ENCODE peak calls at places on chromosomes 16 and 17, in seven cellular contexts. G, Q, H, A, I, B and F are unnamed samples. For H3K4me1, the result is how much of the 10 kb centered on the place peaks cover.

GRCh38 chr17:38751144-38751802 is 1.3 kb upstream of the PSMB3 start:
- DNase-seq in G (no peak), A (no peak), I (peak), B (no peak), H (no peak), Q (no peak), F (no peak)

GRCh38 chr17:81345211-81346089 is 49.8 kb upstream of the BAHCC1 start:
- DNase-seq in Q (no peak), G (peak), B (peak), I (peak), A (peak), H (peak), F (peak)

GRCh38 chr16:79006762-79007161 is 593.8 kb downstream of the MAF start:
- DNase-seq in H (no peak), G (no peak), I (no peak), B (no peak), Q (no peak), A (no peak), F (no peak)

GRCh38 chr17:12020595-12021590 is at the start of gene MAP2K4:
- DNase-seq in B (peak), I (peak), G (no peak), Q (peak), H (peak), A (peak), F (peak)

GRCh38 chr16:1613728-1614225 is 1.6 kb downstream of the CRAMP1 start:
- DNase-seq in H (peak), I (peak), A (no peak), Q (no peak), B (no peak), G (no peak), F (no peak)

GRCh38 chr17:66351053-66351452 is 48.6 kb downstream of the PRKCA start:
- DNase-seq in Q (no peak), G (no peak), A (peak), B (no peak), I (no peak), H (no peak), F (no peak)

GRCh38 chr17:62366191-62366590 is 14.2 kb upstream of the EFCAB3 start:
- DNase-seq in Q (no peak), A (no peak), H (no peak), G (no peak), B (no peak), I (no peak), F (no peak)

GRCh38 chr17:1041746-1042145 is 44.8 kb downstream of the TIMM22 start:
- DNase-seq in G (no peak), I (no peak), B (no peak), H (no peak), A (no peak), Q (no peak), F (no peak)

GRCh38 chr16:10878644-10879498 is 1.9 kb downstream of the CIITA start:
- DNase-seq in B (peak), Q (no peak), A (peak), H (peak), I (peak), G (no peak), F (no peak)

GRCh38 chr16:17134586-17134985 is 336.2 kb downstream of the XYLT1 start:
- DNase-seq in H (no peak), A (no peak), Q (no peak), G (no peak), I (no peak), B (no peak), F (no peak)

DNA sequence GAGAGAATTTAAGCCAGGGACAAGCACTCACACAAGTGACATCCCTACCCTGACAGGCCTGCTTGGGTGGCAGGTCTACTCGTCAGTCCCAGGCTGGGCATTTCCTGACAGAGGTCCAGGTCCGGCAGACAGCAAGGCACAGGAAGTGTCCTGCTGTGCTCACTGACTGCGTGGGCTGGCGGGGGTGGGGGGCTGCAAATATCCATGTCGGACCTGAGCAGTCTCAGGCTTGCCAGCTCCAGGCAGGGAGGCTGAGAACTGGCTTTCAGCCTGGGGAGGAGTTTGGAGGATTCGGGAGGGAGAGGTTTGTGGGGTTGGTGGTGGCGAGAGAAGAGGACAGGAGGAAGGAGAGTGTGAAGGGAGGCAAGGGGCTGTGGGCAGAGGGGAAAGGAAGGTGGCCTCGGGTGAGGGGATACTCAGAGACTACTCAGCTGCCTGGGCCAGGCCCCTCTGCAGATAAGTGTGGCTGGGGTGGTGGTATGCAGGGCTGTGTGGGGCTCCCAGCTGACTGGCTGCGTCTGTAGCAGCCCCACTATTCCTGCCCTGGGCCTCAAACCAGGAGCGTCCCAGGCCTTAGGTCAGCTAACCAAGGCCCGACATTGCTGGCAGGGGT is 7.8 kb downstream of the HIC1 start:
- DNase-seq in A (peak), I (no peak), H (peak), Q (no peak), G (no peak), B (no peak), F (no peak)
- H3K4me1 ChIP-seq in A (half or more), I (under half), H (half or more), Q (under half), G (under half), B (under half), F (half or more)

GRCh38 chr16:30115238-30115637 is 1.9 kb upstream of the GDPD3 start:
- DNase-seq in Q (no peak), I (no peak), A (no peak), H (no peak), B (peak), G (no peak), F (no peak)
- H3K27ac ChIP-seq in Q (no peak), I (no peak), A (no peak), H (no peak), B (peak), G (no peak), F (peak)

DNA sequence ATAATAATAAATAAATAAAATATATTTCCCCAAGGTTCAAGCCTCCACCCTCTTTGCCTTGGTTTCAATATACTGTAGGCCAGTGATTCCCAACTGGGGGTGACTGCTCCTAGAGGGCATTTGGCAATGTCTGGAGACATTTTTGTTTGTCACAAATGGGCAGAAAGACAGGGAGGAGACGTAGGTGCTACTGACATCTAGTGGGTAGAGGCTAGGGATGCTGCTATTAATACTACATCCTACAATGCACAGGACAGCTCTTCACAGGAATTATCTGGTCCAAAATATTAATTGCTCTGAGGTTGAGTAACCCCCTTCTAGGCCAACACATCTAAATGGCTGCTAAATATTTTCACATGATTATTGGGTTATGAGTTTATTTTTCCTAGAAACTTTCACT is 12.8 kb upstream of the PRR14 start:
- DNase-seq in B (peak), G (no peak), A (peak), H (no peak), I (peak), Q (no peak), F (no peak)
- TF ChIP-seq CTCF in B (peak), G (peak), A (peak), H (no peak), I (peak), Q (no peak), F (peak)

DNA sequence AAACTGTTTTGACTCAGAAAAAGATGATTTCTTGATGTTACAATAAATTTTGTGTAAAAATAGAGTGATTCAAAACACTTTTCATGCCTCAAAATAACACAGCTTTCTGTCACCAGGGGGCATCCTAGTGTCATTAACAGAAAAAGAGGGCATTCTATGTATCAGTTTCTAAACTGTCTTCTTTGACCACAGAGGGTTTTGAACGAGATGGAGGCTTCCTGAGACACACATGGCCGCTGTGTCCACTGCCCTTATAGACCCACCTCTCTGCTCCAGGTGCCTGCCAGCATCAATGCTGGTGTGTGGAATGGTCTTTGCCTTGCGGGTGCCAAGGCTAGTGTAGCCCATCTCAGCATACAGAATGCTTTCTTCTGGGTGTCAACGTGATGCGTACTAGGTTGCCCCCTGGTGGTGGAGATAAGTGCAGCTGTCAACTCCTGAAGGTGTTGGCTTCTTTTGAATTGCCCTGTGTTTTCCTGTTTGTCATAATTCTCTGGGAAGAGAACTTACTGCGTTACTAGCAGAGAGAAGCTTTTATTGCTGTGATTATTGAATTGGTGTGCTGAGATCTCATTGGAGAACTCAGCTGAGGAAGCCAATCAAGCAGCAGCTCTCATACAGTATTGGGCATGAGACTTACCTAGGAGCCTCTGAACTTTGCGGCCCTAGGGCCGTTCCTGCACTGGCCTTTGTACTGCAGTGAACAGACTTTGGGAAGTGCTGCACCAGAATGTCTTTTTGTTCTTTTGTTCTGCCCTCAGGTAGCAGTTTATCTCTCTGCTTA is 38.6 kb downstream of the USP10 start:
- DNase-seq in H (peak), A (peak), I (peak), Q (peak), G (no peak), B (no peak), F (no peak)
- H3K4me1 ChIP-seq in H (under half), A (under half), I (under half), Q (under half), G (under half), B (under half), F (under half)

DNA sequence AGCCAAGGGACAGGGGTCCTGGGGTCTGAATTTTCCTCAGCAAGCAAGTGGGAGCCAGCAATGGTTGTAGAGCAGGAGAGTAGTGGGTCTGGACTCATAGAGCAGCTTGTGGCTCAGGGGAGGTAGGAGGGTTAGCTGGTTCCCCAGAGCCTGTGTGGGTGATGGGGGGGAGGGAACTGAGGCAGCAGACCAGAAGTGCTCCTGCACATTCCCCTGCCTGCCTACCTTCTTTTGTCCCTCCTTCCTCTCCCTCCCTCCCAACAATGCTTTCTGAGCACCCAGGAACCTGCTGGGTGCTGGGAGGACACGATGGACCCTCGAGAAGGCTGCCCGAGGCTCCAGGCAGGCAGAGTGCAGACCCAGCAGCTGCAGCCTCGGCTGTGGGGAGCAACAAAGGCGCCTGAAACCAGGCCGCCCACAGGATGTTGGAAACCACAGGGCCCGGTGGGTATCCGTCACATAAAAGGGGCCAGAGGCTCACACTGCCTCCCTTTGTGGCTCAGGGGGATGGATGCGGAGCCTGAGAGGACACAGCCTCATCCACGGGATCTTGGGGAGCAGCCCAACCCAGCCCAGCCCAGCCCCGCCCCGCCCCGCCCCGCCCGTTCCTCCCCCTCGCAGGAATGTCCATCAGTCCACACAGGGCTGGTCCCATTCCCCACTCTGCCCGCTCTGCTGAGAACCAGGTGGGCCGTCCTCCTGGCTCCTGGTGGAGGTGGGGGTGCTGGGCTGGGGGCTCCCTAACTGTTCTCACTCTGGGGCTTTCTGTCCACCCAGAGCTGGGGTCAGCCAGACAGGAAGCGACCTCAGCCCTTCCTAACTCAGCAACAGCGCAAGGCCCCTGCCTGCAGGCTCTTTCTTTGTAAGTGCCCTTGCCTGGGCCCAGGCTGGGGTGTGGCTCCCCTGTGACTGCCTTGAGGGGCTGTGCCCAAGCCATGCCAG is 1.7 kb upstream of the NLRC3 start:
- DNase-seq in I (no peak), G (no peak), Q (no peak), B (no peak), H (no peak), A (peak), F (no peak)
- H3K27ac ChIP-seq in I (no peak), G (no peak), Q (no peak), B (no peak), H (no peak), A (no peak), F (peak)

DNA sequence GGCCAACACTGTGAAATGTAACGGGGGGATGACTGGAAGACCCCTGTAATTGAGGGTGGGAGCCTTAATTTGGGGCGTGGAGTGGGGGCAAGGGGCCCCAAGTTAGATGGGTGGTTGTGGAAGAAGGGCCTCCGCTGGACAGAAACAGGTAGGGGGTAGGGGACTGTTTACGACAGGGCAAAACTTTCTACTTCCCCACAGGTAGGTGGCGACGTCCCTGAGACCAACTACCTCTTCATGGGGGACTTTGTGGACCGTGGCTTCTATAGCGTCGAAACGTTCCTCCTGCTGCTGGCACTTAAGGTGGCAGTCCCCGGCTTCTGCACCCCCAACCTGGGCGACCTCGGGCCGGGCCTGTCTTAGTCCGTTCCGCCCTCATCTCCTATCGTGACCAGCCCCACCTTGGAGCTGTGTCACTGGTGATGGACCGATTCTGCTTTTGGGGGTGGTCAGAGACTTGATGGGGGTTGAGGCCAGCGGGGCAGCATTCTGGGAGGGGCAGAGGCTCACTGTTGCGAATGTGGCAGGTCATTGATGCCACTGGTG is 6.8 kb downstream of the PPP4C start:
- DNase-seq in B (no peak), Q (no peak), H (no peak), G (no peak), A (no peak), I (no peak), F (no peak)
- TF ChIP-seq CTCF in B (peak), Q (no peak), H (no peak), G (peak), A (no peak), I (peak), F (no peak)

GRCh38 chr16:57134982-57135381 is 42.6 kb downstream of the CPNE2 start:
- DNase-seq in Q (no peak), H (no peak), A (no peak), I (no peak), G (no peak), B (no peak), F (no peak)
- H3K4me1 ChIP-seq in Q (under half), H (under half), A (under half), I (under half), G (under half), B (under half), F (under half)

DNA sequence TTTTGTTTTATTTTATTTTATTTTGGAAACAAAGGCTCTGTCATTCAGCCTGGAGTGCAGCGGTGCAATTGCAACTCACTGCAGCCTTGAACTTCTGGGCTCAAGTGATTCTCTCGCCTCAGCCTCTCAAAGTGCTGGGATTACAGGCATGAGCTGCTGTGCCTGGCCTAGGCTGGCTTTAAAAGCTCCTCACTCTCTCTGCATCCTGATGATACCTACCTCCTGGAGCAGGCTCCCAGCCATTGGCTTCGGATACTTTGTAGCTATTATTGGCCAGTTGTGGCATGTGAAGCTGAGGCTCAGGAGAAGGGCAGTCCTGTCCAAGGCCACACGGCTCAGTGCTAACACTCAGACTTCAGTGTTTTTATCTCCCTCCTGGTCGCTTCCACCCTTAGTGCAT is 158.0 kb downstream of the SEC14L1 start:
- DNase-seq in A (no peak), I (no peak), Q (no peak), G (no peak), H (no peak), B (no peak), F (no peak)
- H3K27ac ChIP-seq in A (no peak), I (no peak), Q (no peak), G (no peak), H (no peak), B (no peak), F (no peak)

GRCh38 chr16:5918553-5919127 is 821.0 kb upstream of the EEF2KMT start:
- DNase-seq in G (no peak), H (no peak), B (no peak), Q (no peak), A (no peak), I (peak), F (no peak)
- TF ChIP-seq CTCF in G (no peak), H (no peak), B (peak), Q (no peak), A (no peak), I (peak), F (peak)